ENCODE peak calls at places on chromosome 14, in ten cellular contexts. P, B, J, O, Y, E, C, F, A and K are unnamed samples.

GRCh38 chr14:80055912-80056801 is 155.1 kb downstream of the DIO2 start:
- DNase-seq in P (no peak), B (no peak), J (no peak), O (peak), Y (peak), E (peak), C (peak), F (no peak), A (no peak), K (peak)

GRCh38 chr14:72679591-72680151 is 214.2 kb downstream of the DPF3 start:
- DNase-seq in P (no peak), B (no peak), J (no peak), O (no peak), Y (peak), E (no peak), C (no peak), F (no peak), A (no peak), K (no peak)

GRCh38 chr14:69773571-69774276 is 6.8 kb downstream of the SRSF5 start:
- DNase-seq in P (no peak), B (no peak), J (peak), O (no peak), Y (no peak), E (no peak), C (no peak), F (no peak), A (no peak), K (no peak)

GRCh38 chr14:38339704-38340103 is 83.8 kb upstream of the CLEC14A start:
- DNase-seq in P (no peak), B (no peak), J (no peak), O (no peak), Y (no peak), E (no peak), C (no peak), F (no peak), A (no peak), K (no peak)

GRCh38 chr14:52318829-52319604 is 4.9 kb downstream of the PTGER2 start:
- DNase-seq in P (no peak), B (no peak), J (no peak), O (no peak), Y (no peak), E (no peak), C (no peak), F (no peak), A (no peak), K (no peak)

GRCh38 chr14:56359245-56359644 is 220.4 kb upstream of the TMEM260 start:
- DNase-seq in P (no peak), B (no peak), J (no peak), O (peak), Y (no peak), E (no peak), C (no peak), F (no peak), A (no peak), K (no peak)

GRCh38 chr14:104442107-104442551 is 137.4 kb upstream of the C14orf180 start:
- DNase-seq in P (peak), B (no peak), J (peak), O (no peak), Y (no peak), E (no peak), C (no peak), F (peak), A (no peak), K (no peak)

GRCh38 chr14:68890173-68890931 is 88.8 kb downstream of the ACTN1 start:
- DNase-seq in P (peak), B (no peak), J (no peak), O (no peak), Y (no peak), E (no peak), C (no peak), F (peak), A (peak), K (no peak)

GRCh38 chr14:58873228-58873953 is 235.6 kb downstream of the DACT1 start:
- DNase-seq in P (no peak), B (no peak), J (no peak), O (no peak), Y (no peak), E (no peak), C (no peak), F (no peak), A (no peak), K (no peak)

GRCh38 chr14:102500190-102500661 is 9.3 kb downstream of the ANKRD9 start:
- DNase-seq in P (no peak), B (no peak), J (no peak), O (peak), Y (no peak), E (no peak), C (peak), F (no peak), A (peak), K (no peak)

GRCh38 chr14:61479746-61480502 is 158.5 kb downstream of the PRKCH start:
- DNase-seq in P (no peak), B (no peak), J (no peak), O (no peak), Y (no peak), E (no peak), C (peak), F (no peak), A (no peak), K (no peak)

GRCh38 chr14:56579345-56580316 is at the start of gene TMEM260:
- DNase-seq in P (peak), B (peak), J (peak), O (peak), Y (peak), E (peak), C (peak), F (peak), A (peak), K (peak)

GRCh38 chr14:51546099-51546498 is 105.6 kb upstream of the FRMD6 start:
- DNase-seq in P (no peak), B (no peak), J (no peak), O (no peak), Y (no peak), E (no peak), C (no peak), F (no peak), A (no peak), K (no peak)

GRCh38 chr14:84646791-84647500 is 883.0 kb upstream of the FLRT2 start:
- DNase-seq in P (no peak), B (no peak), J (no peak), O (no peak), Y (no peak), E (no peak), C (no peak), F (no peak), A (no peak), K (no peak)

GRCh38 chr14:20427231-20428009 is 8.5 kb downstream of the KLHL33 start:
- DNase-seq in P (no peak), B (peak), J (no peak), O (peak), Y (no peak), E (no peak), C (peak), F (no peak), A (no peak), K (peak)

GRCh38 chr14:101835166-101835557 is 73.7 kb downstream of the PPP2R5C start:
- DNase-seq in P (no peak), B (no peak), J (no peak), O (no peak), Y (no peak), E (no peak), C (peak), F (no peak), A (no peak), K (no peak)

GRCh38 chr14:55386037-55386798 is 25.4 kb downstream of the ATG14 start:
- DNase-seq in P (no peak), B (no peak), J (no peak), O (no peak), Y (no peak), E (no peak), C (no peak), F (no peak), A (no peak), K (no peak)

GRCh38 chr14:100772607-100773165 is 46.0 kb downstream of the DLK1 start:
- DNase-seq in P (peak), B (no peak), J (no peak), O (no peak), Y (no peak), E (no peak), C (no peak), F (peak), A (peak), K (no peak)

GRCh38 chr14:88195676-88196075 is 127.4 kb downstream of the KCNK10 start:
- DNase-seq in P (no peak), B (no peak), J (peak), O (peak), Y (no peak), E (no peak), C (no peak), F (no peak), A (no peak), K (no peak)

GRCh38 chr14:65555358-65555757 is 142.8 kb downstream of the FUT8 start:
- DNase-seq in P (no peak), B (no peak), J (no peak), O (no peak), Y (no peak), E (no peak), C (no peak), F (no peak), A (no peak), K (no peak)

GRCh38 chr14:83520837-83521236 is 1987.2 kb upstream of the SEL1L start:
- DNase-seq in P (no peak), B (no peak), J (no peak), O (no peak), Y (no peak), E (no peak), C (no peak), F (no peak), A (no peak), K (no peak)

GRCh38 chr14:71355324-71356201 is 448.3 kb downstream of the PCNX1 start:
- DNase-seq in P (no peak), B (peak), J (no peak), O (peak), Y (no peak), E (no peak), C (peak), F (no peak), A (peak), K (no peak)

GRCh38 chr14:96245710-96246534 is 10.1 kb upstream of the BDKRB1 start:
- DNase-seq in P (no peak), B (no peak), J (no peak), O (no peak), Y (no peak), E (no peak), C (peak), F (no peak), A (no peak), K (no peak)

GRCh38 chr14:63964063-63964462 is 111.3 kb downstream of the SYNE2 start:
- DNase-seq in P (no peak), B (no peak), J (no peak), O (no peak), Y (no peak), E (no peak), C (no peak), F (no peak), A (no peak), K (no peak)

GRCh38 chr14:101929096-101929495 is 35.3 kb upstream of the DYNC1H1 start:
- DNase-seq in P (no peak), B (no peak), J (no peak), O (no peak), Y (no peak), E (no peak), C (no peak), F (no peak), A (peak), K (no peak)

GRCh38 chr14:62736426-62737043 is 308.7 kb downstream of the KCNH5 start:
- DNase-seq in P (no peak), B (no peak), J (no peak), O (no peak), Y (no peak), E (no peak), C (no peak), F (no peak), A (no peak), K (no peak)

GRCh38 chr14:61215222-61216010 is 65.7 kb downstream of the TMEM30B start:
- DNase-seq in P (no peak), B (no peak), J (no peak), O (no peak), Y (no peak), E (no peak), C (no peak), F (no peak), A (no peak), K (no peak)

GRCh38 chr14:92760524-92760805 is 12.0 kb upstream of the LGMN start:
- DNase-seq in P (no peak), B (no peak), J (no peak), O (no peak), Y (no peak), E (no peak), C (no peak), F (no peak), A (no peak), K (no peak)

GRCh38 chr14:24164591-24164991 is 3.5 kb downstream of the IRF9 start:
- DNase-seq in P (no peak), B (no peak), J (no peak), O (no peak), Y (no peak), E (no peak), C (no peak), F (no peak), A (no peak), K (no peak)

GRCh38 chr14:101475468-101476257 is 85.6 kb upstream of the DIO3 start:
- DNase-seq in P (peak), B (no peak), J (peak), O (peak), Y (no peak), E (no peak), C (peak), F (peak), A (peak), K (no peak)

GRCh38 chr14:70782361-70782760 is 27.0 kb downstream of the MAP3K9 start:
- DNase-seq in P (no peak), B (no peak), J (no peak), O (no peak), Y (no peak), E (no peak), C (peak), F (no peak), A (no peak), K (no peak)

GRCh38 chr14:75821828-75822521 is 159.8 kb downstream of the TGFB3 start:
- DNase-seq in P (no peak), B (no peak), J (no peak), O (peak), Y (no peak), E (no peak), C (no peak), F (no peak), A (no peak), K (no peak)

GRCh38 chr14:68695326-68695768 is 97.5 kb downstream of the ZFP36L1 start:
- DNase-seq in P (no peak), B (no peak), J (no peak), O (no peak), Y (no peak), E (no peak), C (peak), F (peak), A (peak), K (peak)

GRCh38 chr14:61620130-61620946 is 75.0 kb upstream of the HIF1A start:
- DNase-seq in P (no peak), B (no peak), J (no peak), O (peak), Y (no peak), E (no peak), C (peak), F (no peak), A (no peak), K (peak)

GRCh38 chr14:33941727-33942126 is 9.1 kb downstream of the EGLN3 start:
- DNase-seq in P (no peak), B (no peak), J (no peak), O (no peak), Y (no peak), E (no peak), C (no peak), F (no peak), A (no peak), K (no peak)
- TF ChIP-seq CTCF in P (no peak), B (no peak), J (no peak), O (no peak), Y (no peak), E (no peak), C (no peak), F (no peak), A (no peak), K (no peak)

GRCh38 chr14:82113710-82114109 is 580.1 kb upstream of the SEL1L start:
- DNase-seq in P (no peak), B (no peak), J (no peak), O (no peak), Y (no peak), E (no peak), C (no peak), F (no peak), A (no peak), K (no peak)
- TF ChIP-seq CTCF in P (no peak), B (no peak), J (no peak), O (peak), Y (no peak), E (no peak), C (no peak), F (no peak), A (no peak), K (no peak)

GRCh38 chr14:77616454-77617229 is at the start of gene SPTLC2:
- DNase-seq in P (peak), B (peak), J (peak), O (peak), Y (peak), E (peak), C (peak), F (peak), A (peak), K (peak)
- TF ChIP-seq CTCF in P (no peak), B (no peak), J (no peak), O (no peak), Y (no peak), E (no peak), C (peak), F (no peak), A (no peak), K (peak)

GRCh38 chr14:77100961-77101360 is 2.9 kb downstream of the CIPC start:
- DNase-seq in P (no peak), B (no peak), J (no peak), O (no peak), Y (no peak), E (no peak), C (no peak), F (no peak), A (no peak), K (no peak)

GRCh38 chr14:77097006-77097688 is 911 bp upstream of the CIPC start:
- DNase-seq in P (no peak), B (no peak), J (no peak), O (no peak), Y (no peak), E (no peak), C (no peak), F (no peak), A (no peak), K (peak)

GRCh38 chr14:77098470-77099353 is 654 bp downstream of the CIPC start:
- DNase-seq in P (peak), B (no peak), J (peak), O (peak), Y (no peak), E (peak), C (peak), F (peak), A (peak), K (peak)

GRCh38 chr14:77099425-77100167 is 1.5 kb downstream of the CIPC start:
- DNase-seq in P (no peak), B (no peak), J (no peak), O (peak), Y (no peak), E (no peak), C (peak), F (no peak), A (no peak), K (no peak)

DNA sequence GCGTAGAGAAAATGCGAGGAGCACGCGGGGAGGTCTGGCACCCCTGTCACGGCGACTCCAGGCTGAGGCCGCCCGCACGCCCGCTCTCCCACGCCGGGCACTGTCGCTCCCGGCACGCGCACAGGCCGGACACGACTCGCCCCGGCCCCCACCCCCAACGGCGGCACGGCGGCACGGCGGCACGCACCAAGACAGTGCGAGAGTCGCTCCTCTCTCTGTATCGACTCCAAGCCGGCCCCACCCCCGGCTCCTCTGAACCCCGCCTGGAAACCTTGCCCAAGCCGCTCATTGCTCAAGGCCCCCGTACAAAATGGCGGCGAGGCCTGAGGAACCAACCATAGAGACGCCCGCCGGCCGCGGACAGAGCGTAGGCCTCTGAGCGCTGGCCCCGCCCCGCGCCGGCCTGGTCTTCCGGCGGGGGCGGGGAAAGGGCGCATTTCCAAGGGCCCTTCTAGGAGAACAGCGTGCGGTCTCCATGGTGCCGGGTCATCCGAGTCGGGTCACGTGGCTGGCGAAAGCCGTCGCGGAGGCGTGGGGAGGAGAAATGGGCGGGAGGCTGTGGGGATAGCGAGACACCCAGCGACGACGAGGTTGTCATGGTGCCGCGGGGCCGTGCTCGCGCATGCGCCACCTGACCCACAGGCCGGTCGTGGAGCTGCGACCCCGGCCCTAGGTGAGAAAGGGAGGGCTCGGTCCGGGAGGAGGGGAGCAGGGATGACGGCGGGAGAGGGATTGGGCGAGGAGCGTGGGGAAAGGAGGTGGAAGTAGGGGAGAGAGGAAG is at the start of gene CIPC:
- DNase-seq in P (peak), B (peak), J (peak), O (peak), Y (peak), E (peak), C (peak), F (peak), A (peak), K (peak)
- TF ChIP-seq CTCF in P (peak), B (no peak), J (no peak), O (no peak), Y (no peak), E (no peak), C (no peak), F (no peak), A (no peak), K (no peak)

GRCh38 chr14:90599748-90600507 is 203.1 kb downstream of the CALM1 start:
- DNase-seq in P (no peak), B (no peak), J (no peak), O (peak), Y (no peak), E (no peak), C (no peak), F (no peak), A (peak), K (no peak)
- TF ChIP-seq CTCF in P (no peak), B (no peak), J (peak), O (peak), Y (no peak), E (no peak), C (no peak), F (no peak), A (no peak), K (no peak)

GRCh38 chr14:105489607-105490317 is 1.3 kb upstream of the TEDC1 start:
- DNase-seq in P (peak), B (peak), J (no peak), O (peak), Y (peak), E (peak), C (peak), F (peak), A (peak), K (peak)
- TF ChIP-seq CTCF in P (peak), B (peak), J (peak), O (peak), Y (peak), E (no peak), C (peak), F (peak), A (peak), K (peak)

GRCh38 chr14:95157987-95158712 is 821 bp upstream of the DICER1 start:
- DNase-seq in P (no peak), B (peak), J (no peak), O (no peak), Y (no peak), E (peak), C (no peak), F (no peak), A (no peak), K (peak)
- TF ChIP-seq CTCF in P (no peak), B (no peak), J (no peak), O (no peak), Y (no peak), E (no peak), C (no peak), F (no peak), A (no peak), K (no peak)

DNA sequence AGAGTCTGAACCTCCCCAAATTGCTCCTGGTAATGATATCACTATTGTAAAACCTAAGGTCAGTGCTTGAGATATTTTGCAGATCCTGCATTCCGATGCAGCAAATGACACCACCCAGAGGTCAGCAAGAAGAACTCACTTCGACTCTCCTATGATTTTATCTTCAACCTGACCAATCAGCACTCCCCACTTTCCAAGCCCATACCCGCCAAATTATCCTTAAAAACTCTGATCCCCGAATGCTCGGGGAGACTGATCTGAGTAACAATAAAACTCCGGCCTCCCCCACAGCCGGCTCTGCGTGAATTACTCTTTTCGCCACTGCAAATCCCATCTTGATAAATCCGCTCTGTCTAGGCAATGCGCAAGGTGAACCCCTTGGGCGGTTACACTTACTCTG is 1.2 kb downstream of the NPC2 start:
- DNase-seq in P (no peak), B (no peak), J (no peak), O (peak), Y (no peak), E (no peak), C (peak), F (no peak), A (no peak), K (peak)
- TF ChIP-seq CTCF in P (no peak), B (peak), J (peak), O (peak), Y (peak), E (peak), C (peak), F (no peak), A (peak), K (peak)

GRCh38 chr14:25237845-25238244 is 187.9 kb upstream of the STXBP6 start:
- DNase-seq in P (no peak), B (no peak), J (no peak), O (peak), Y (peak), E (peak), C (no peak), F (no peak), A (no peak), K (no peak)
- TF ChIP-seq CTCF in P (no peak), B (no peak), J (no peak), O (peak), Y (peak), E (no peak), C (no peak), F (no peak), A (no peak), K (peak)